ENCODE peak calls at places on chromosomes 3 and 15, in ten cellular contexts. F, D, K, T, R, S, X, G, N and Q are unnamed samples.

GRCh38 chr3:184914628-184915027 is 102.7 kb downstream of the VPS8 start:
- DNase-seq in F (no peak), D (no peak), K (no peak), T (no peak), R (peak; percentile 68), S (no peak), X (no peak), G (no peak), N (no peak), Q (no peak)

GRCh38 chr3:113035387-113035982 is 44.7 kb downstream of the GTPBP8 start:
- DNase-seq in F (peak; percentile 54), D (peak; percentile 87), K (peak; percentile 78), T (peak; percentile 24), R (peak; percentile 63), S (peak; percentile 13), X (peak; percentile 77), G (peak; percentile 64), N (peak; percentile 69), Q (peak; percentile 81)

GRCh38 chr15:39785806-39786205 is 3.2 kb upstream of the FSIP1 start:
- DNase-seq in F (no peak), D (no peak), K (no peak), T (no peak), R (no peak), S (no peak), X (no peak), G (peak; percentile 48), N (no peak), Q (no peak)

GRCh38 chr3:182342252-182342651 is 451.1 kb upstream of the ATP11B start:
- DNase-seq in F (no peak), D (no peak), K (no peak), T (no peak), R (no peak), S (no peak), X (no peak), G (no peak), N (no peak), Q (no peak)

GRCh38 chr3:46276497-46277099 is 34.3 kb downstream of the CCR3 start:
- DNase-seq in F (no peak), D (peak; percentile 74), K (peak; percentile 50), T (peak; percentile 19), R (no peak), S (peak; percentile 77), X (peak; percentile 33), G (peak; percentile 81), N (peak; percentile 27), Q (peak; percentile 60)

GRCh38 chr3:104825116-104825515 is 541.6 kb upstream of the ALCAM start:
- DNase-seq in F (peak; percentile 48), D (peak; percentile 13), K (no peak), T (no peak), R (peak; percentile 48), S (no peak), X (no peak), G (no peak), N (peak; percentile 27), Q (no peak)

GRCh38 chr3:40116478-40117162 is 192.9 kb upstream of the EIF1B start:
- DNase-seq in F (no peak), D (peak; percentile 44), K (no peak), T (no peak), R (peak; percentile 6), S (no peak), X (no peak), G (no peak), N (no peak), Q (no peak)

GRCh38 chr15:81492303-81492702 is 118.3 kb upstream of the TMC3 start:
- DNase-seq in F (no peak), D (no peak), K (no peak), T (no peak), R (peak; percentile 66), S (no peak), X (no peak), G (no peak), N (no peak), Q (no peak)

GRCh38 chr15:100914876-100915275 is 4.3 kb upstream of the LRRK1 start:
- DNase-seq in F (no peak), D (peak; percentile 80), K (no peak), T (no peak), R (peak; percentile 24), S (no peak), X (no peak), G (no peak), N (no peak), Q (no peak)

GRCh38 chr15:100919481-100920405 is 586 bp downstream of the LRRK1 start:
- DNase-seq in F (no peak), D (peak; percentile 19), K (peak; percentile 43), T (no peak), R (peak; percentile 19), S (no peak), X (no peak), G (peak; percentile 37), N (peak; percentile 75), Q (no peak)

GRCh38 chr15:100920516-100921135 is 1.5 kb downstream of the LRRK1 start:
- DNase-seq in F (no peak), D (no peak), K (no peak), T (no peak), R (no peak), S (no peak), X (no peak), G (no peak), N (no peak), Q (no peak)

GRCh38 chr15:100918690-100919480 is at the start of gene LRRK1:
- DNase-seq in F (no peak), D (peak; percentile 55), K (peak; percentile 65), T (no peak), R (peak; percentile 40), S (no peak), X (no peak), G (peak; percentile 48), N (peak; percentile 83), Q (peak; percentile 61)

DNA sequence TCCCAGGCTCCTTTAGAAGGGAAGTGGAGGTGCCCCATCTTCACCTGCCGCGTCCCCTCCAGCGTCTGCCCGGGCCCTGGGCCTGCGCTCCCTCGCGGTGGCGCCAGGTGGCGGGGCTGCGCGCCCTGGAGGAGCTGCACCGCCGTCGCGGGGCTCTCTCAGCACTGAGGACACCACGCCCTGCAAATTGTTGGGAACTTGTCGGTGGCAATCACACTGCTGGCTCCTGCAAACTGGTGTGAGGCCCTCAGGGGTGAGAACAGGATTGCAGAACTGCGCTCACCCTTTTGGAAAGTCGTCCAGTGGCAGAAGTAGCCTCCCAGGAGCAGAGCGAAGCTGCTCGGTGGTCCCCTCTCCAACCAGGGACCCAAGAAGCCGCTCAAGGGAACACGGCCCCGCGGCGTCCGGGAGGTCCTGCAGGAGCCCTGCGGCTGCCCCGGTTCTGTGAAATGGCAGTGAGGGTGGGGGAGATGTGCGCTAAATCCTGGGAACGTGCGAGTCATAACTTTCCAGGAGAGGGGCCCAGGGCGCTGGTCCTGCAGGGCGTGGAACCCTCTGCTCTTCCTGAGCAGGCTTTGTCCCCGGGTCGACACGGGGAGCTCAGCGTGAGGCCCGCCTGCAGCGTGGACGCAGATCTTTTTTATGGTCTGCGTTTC is 995 bp upstream of the LRRK1 start:
- DNase-seq in F (peak; percentile 59), D (peak; percentile 91), K (peak; percentile 89), T (peak; percentile 69), R (peak; percentile 62), S (peak; percentile 56), X (peak; percentile 55), G (peak; percentile 88), N (peak; percentile 93), Q (peak; percentile 84)
- H3K27me3 ChIP-seq in F (peaks cover 89% of the 10 kb centered on the region), D (peaks cover 28% of the 10 kb centered on the region), K (no peaks in the 10 kb centered on the region), T (no peaks in the 10 kb centered on the region), R (no peaks in the 10 kb centered on the region), S (peaks cover 14% of the 10 kb centered on the region), X (peaks cover 6% of the 10 kb centered on the region), G (no peaks in the 10 kb centered on the region), N (no peaks in the 10 kb centered on the region), Q (no peaks in the 10 kb centered on the region)

GRCh38 chr3:13780432-13781173 is 99.3 kb downstream of the WNT7A start:
- DNase-seq in F (no peak), D (no peak), K (no peak), T (no peak), R (no peak), S (no peak), X (no peak), G (no peak), N (no peak), Q (no peak)

GRCh38 chr3:13781417-13781816 is 98.5 kb downstream of the WNT7A start:
- DNase-seq in F (no peak), D (no peak), K (no peak), T (no peak), R (no peak), S (no peak), X (no peak), G (no peak), N (no peak), Q (no peak)

GRCh38 chr3:13783556-13783955 is 96.3 kb downstream of the WNT7A start:
- DNase-seq in F (no peak), D (no peak), K (no peak), T (no peak), R (no peak), S (no peak), X (no peak), G (no peak), N (no peak), Q (no peak)

GRCh38 chr3:13785351-13785750 is 94.5 kb downstream of the WNT7A start:
- DNase-seq in F (peak; percentile 21), D (no peak), K (no peak), T (no peak), R (no peak), S (no peak), X (no peak), G (no peak), N (no peak), Q (no peak)

DNA sequence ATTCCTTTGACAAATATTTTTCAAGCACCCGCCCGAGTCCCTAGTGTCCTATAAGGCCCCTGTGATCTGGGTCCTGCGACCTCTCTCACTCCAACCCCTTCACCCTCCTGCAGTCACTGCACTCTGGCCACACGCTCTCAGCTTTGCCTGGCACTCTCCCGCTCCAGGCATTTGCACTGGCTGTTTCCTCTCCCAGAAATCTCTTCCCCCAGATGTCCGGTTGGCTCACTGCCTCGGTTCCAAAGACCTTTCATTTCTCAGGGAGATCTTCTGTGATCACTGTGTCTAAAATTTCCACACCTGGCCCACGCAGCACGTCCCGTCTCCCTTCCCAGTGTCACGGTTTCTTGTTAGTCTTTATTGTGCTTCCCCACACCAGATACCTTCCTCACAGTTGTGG is 97.4 kb downstream of the WNT7A start:
- DNase-seq in F (no peak), D (no peak), K (no peak), T (peak; percentile 34), R (no peak), S (no peak), X (peak; percentile 11), G (no peak), N (peak; percentile 67), Q (no peak)
- H3K36me3 ChIP-seq in F (no peaks in the 10 kb centered on the region), D (no peaks in the 10 kb centered on the region), K (no peaks in the 10 kb centered on the region), T (no peaks in the 10 kb centered on the region), R (no peaks in the 10 kb centered on the region), S (no peaks in the 10 kb centered on the region), X (no peaks in the 10 kb centered on the region), G (no peaks in the 10 kb centered on the region), N (no peaks in the 10 kb centered on the region), Q (no peaks in the 10 kb centered on the region)

GRCh38 chr3:152321321-152321720 is 52.6 kb downstream of the MBNL1 start:
- DNase-seq in F (no peak), D (no peak), K (no peak), T (no peak), R (no peak), S (no peak), X (no peak), G (no peak), N (no peak), Q (no peak)

GRCh38 chr3:152317956-152318355 is 49.2 kb downstream of the MBNL1 start:
- DNase-seq in F (no peak), D (no peak), K (no peak), T (no peak), R (peak; percentile 87), S (no peak), X (no peak), G (no peak), N (no peak), Q (no peak)

GRCh38 chr3:152318512-152318911 is 49.8 kb downstream of the MBNL1 start:
- DNase-seq in F (no peak), D (no peak), K (no peak), T (no peak), R (no peak), S (no peak), X (no peak), G (no peak), N (no peak), Q (peak; percentile 99)

GRCh38 chr3:152320201-152320617 is 51.5 kb downstream of the MBNL1 start:
- DNase-seq in F (no peak), D (no peak), K (no peak), T (no peak), R (peak; percentile 59), S (no peak), X (no peak), G (no peak), N (peak; percentile 61), Q (no peak)

GRCh38 chr3:152319256-152319655 is 50.5 kb downstream of the MBNL1 start:
- DNase-seq in F (no peak), D (no peak), K (no peak), T (no peak), R (no peak), S (no peak), X (no peak), G (no peak), N (no peak), Q (no peak)
- H3K4me1 ChIP-seq in F (peaks cover 11% of the 10 kb centered on the region), D (no peaks in the 10 kb centered on the region), K (no peaks in the 10 kb centered on the region), T (peaks cover 27% of the 10 kb centered on the region), R (peaks cover 14% of the 10 kb centered on the region), S (peaks cover 86% of the 10 kb centered on the region), X (peaks cover 68% of the 10 kb centered on the region), G (peaks cover 39% of the 10 kb centered on the region), N (peaks cover 48% of the 10 kb centered on the region), Q (peaks cover 80% of the 10 kb centered on the region)

GRCh38 chr3:128999104-128999503 is 2.0 kb upstream of the EFCC1 start:
- DNase-seq in F (no peak), D (no peak), K (peak; percentile 53), T (no peak), R (no peak), S (no peak), X (no peak), G (no peak), N (no peak), Q (no peak)

GRCh38 chr3:129002573-129003569 is 1.8 kb downstream of the EFCC1 start:
- DNase-seq in F (no peak), D (no peak), K (no peak), T (no peak), R (no peak), S (no peak), X (no peak), G (no peak), N (no peak), Q (no peak)

GRCh38 chr3:129001101-129001816 is at the start of gene EFCC1:
- DNase-seq in F (peak; percentile 72), D (no peak), K (no peak), T (peak; percentile 62), R (no peak), S (peak; percentile 13), X (peak; percentile 36), G (no peak), N (peak; percentile 71), Q (peak; percentile 31)

GRCh38 chr3:129001817-129002572 is 891 bp downstream of the EFCC1 start:
- DNase-seq in F (peak; percentile 41), D (no peak), K (no peak), T (no peak), R (no peak), S (peak; percentile 12), X (no peak), G (no peak), N (peak; percentile 58), Q (no peak)

GRCh38 chr3:129000742-129001100 is 383 bp upstream of the EFCC1 start:
- DNase-seq in F (no peak), D (no peak), K (no peak), T (no peak), R (no peak), S (no peak), X (no peak), G (no peak), N (no peak), Q (no peak)
- H3K27me3 ChIP-seq in F (no peaks in the 10 kb centered on the region), D (peaks cover 43% of the 10 kb centered on the region), K (no peaks in the 10 kb centered on the region), T (no peaks in the 10 kb centered on the region), R (peaks cover 78% of the 10 kb centered on the region), S (peaks cover 5% of the 10 kb centered on the region), X (peaks cover 57% of the 10 kb centered on the region), G (peaks cover 40% of the 10 kb centered on the region), N (peaks cover 56% of the 10 kb centered on the region), Q (peaks cover 35% of the 10 kb centered on the region)